ENCODE peak calls at places on chromosomes 13 and 19, in seven cellular contexts. S, O, R, F, B, D and X are unnamed samples.
A peak's percentile ranks its signal among the peaks of the same experiment; 100 is the strongest.

GRCh38 chr13:66835040-66835628 is 395.0 kb downstream of the PCDH9 start:
- DNase-seq in S (no peak), O (no peak), R (peak; percentile 7), F (peak; percentile 18), B (no peak), D (no peak), X (no peak)

GRCh38 chr19:50461066-50461875 is 15.0 kb upstream of the EMC10 start:
- DNase-seq in S (peak; percentile 60), O (peak; percentile 93), R (peak; percentile 99), F (peak; percentile 34), B (peak; percentile 79), D (peak; percentile 81), X (peak; percentile 88)

GRCh38 chr13:51501592-51502205 is 48.9 kb upstream of the INTS6 start:
- DNase-seq in S (no peak), O (no peak), R (no peak), F (peak; percentile 65), B (peak; percentile 82), D (no peak), X (peak; percentile 65)

GRCh38 chr13:109794095-109794494 is 7.7 kb upstream of the IRS2 start:
- DNase-seq in S (peak; percentile 54), O (no peak), R (no peak), F (no peak), B (no peak), D (peak; percentile 70), X (no peak)

GRCh38 chr19:12733369-12733896 is 1.1 kb downstream of the TRIR start:
- DNase-seq in S (peak; percentile 66), O (peak; percentile 76), R (peak; percentile 59), F (peak; percentile 54), B (peak; percentile 85), D (peak; percentile 86), X (peak; percentile 53)

GRCh38 chr13:47277774-47278173 is 380.9 kb upstream of the HTR2A start:
- DNase-seq in S (no peak), O (no peak), R (no peak), F (no peak), B (peak; percentile 47), D (no peak), X (no peak)

GRCh38 chr13:33206425-33206824 is 79.1 kb downstream of the STARD13 start:
- DNase-seq in S (no peak), O (no peak), R (no peak), F (peak; percentile 72), B (peak; percentile 79), D (no peak), X (peak; percentile 30)

GRCh38 chr19:31497709-31498108 is 148.5 kb upstream of the TSHZ3 start:
- DNase-seq in S (no peak), O (no peak), R (no peak), F (no peak), B (no peak), D (no peak), X (no peak)

GRCh38 chr19:17889609-17890214 is 18.0 kb downstream of the SLC5A5 start:
- DNase-seq in S (peak; percentile 65), O (peak; percentile 72), R (peak; percentile 40), F (peak; percentile 16), B (peak; percentile 63), D (peak; percentile 65), X (peak; percentile 67)

GRCh38 chr19:7177926-7178325 is 108.4 kb downstream of the ZNF557 start:
- DNase-seq in S (no peak), O (no peak), R (no peak), F (peak; percentile 73), B (peak; percentile 64), D (no peak), X (no peak)

GRCh38 chr13:90806905-90807304 is 540.6 kb upstream of the MIR17HG start:
- DNase-seq in S (no peak), O (no peak), R (no peak), F (no peak), B (no peak), D (no peak), X (no peak)

GRCh38 chr13:113361406-113361805 is 2.5 kb downstream of the GRTP1 start:
- DNase-seq in S (no peak), O (no peak), R (no peak), F (no peak), B (no peak), D (no peak), X (no peak)
- H3K4me2 ChIP-seq in S (no peak overlapping the region), O (no peak overlapping the region), R (no peak overlapping the region), F (no peak overlapping the region), B (no peak overlapping the region), D (no peak overlapping the region), X (no peak overlapping the region)

DNA sequence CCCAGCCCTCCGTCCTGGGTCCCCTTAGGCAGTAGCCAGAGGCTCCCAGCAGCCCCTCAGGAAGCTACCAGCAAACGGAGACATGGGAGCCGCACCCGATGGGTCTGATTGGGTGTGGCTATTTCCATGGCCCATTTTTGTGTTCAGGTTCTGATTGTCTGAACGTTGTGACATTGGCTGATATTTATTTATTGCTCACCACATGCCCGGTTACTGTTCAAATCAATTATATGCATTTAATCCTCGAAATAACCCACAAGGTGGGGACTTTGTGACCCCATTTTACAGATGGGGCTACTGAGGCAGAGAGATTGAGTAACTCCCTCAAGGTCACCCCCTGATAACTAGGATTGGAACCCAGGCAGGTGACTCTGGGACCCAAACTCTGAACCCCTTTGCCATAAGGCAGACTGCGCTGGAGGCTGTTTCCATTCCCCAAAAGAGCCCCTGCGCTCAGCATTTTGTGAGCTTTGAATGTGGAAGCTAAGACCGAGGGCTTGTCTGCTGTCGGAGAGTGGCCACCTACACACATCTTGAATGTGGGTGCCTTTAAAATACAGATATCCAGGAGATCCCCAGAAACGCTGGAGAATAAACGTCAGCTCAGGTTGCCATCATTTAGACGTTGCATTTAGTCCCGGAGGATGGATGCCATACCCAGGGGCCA is 13.6 kb upstream of the MCF2L start:
- DNase-seq in S (no peak), O (no peak), R (no peak), F (no peak), B (no peak), D (no peak), X (no peak)
- H3K4me2 ChIP-seq in S (no peak overlapping the region), O (no peak overlapping the region), R (no peak overlapping the region), F (no peak overlapping the region), B (no peak overlapping the region), D (no peak overlapping the region), X (no peak overlapping the region)

DNA sequence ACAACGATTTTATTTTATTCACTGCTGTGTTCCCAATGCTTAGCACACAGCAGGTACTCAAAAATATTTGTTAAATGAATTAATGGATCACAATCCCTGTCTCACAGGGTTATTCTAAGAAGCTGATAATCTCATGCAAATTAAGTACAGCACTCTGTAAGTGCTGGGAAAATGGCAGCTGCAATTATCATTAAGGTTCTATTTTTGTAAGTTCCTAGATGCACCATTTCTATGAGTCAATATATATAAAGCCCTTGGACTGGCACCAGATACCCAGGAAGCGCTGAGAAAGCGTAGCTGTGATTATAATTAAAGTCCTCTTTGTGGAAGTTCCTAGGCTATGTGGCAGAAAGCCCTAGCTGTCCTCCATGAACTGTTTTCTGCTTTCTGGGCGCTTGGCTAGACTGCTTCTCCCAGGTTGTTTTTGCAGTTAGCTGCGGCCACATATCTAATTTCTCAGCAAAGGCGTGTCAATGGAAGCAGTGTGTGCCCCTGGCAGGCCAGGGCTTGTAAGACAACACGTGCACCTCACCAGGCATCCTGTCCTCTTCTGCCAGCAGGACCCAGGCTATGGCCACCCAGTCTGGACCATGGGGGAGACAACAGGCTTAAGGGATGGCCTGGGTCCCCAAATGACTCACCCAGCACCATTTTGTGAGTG is 5.2 kb upstream of the SRRM5 start:
- DNase-seq in S (no peak), O (no peak), R (no peak), F (no peak), B (no peak), D (no peak), X (no peak)
- H3K4me2 ChIP-seq in S (no peak overlapping the region), O (peak overlapping the region; percentile 7), R (no peak overlapping the region), F (no peak overlapping the region), B (no peak overlapping the region), D (no peak overlapping the region), X (no peak overlapping the region)

GRCh38 chr19:3154957-3155736 is 19.3 kb downstream of the GNA15 start:
- DNase-seq in S (peak; percentile 99), O (peak; percentile 86), R (peak; percentile 75), F (peak; percentile 99), B (peak; percentile 100), D (peak; percentile 100), X (peak; percentile 95)
- H3K4me2 ChIP-seq in S (peak overlapping the region; percentile 27), O (peak overlapping the region; percentile 14), R (peak overlapping the region; percentile 54), F (peak overlapping the region; percentile 66), B (peak overlapping the region; percentile 30), D (no peak overlapping the region), X (peak overlapping the region; percentile 54)

DNA sequence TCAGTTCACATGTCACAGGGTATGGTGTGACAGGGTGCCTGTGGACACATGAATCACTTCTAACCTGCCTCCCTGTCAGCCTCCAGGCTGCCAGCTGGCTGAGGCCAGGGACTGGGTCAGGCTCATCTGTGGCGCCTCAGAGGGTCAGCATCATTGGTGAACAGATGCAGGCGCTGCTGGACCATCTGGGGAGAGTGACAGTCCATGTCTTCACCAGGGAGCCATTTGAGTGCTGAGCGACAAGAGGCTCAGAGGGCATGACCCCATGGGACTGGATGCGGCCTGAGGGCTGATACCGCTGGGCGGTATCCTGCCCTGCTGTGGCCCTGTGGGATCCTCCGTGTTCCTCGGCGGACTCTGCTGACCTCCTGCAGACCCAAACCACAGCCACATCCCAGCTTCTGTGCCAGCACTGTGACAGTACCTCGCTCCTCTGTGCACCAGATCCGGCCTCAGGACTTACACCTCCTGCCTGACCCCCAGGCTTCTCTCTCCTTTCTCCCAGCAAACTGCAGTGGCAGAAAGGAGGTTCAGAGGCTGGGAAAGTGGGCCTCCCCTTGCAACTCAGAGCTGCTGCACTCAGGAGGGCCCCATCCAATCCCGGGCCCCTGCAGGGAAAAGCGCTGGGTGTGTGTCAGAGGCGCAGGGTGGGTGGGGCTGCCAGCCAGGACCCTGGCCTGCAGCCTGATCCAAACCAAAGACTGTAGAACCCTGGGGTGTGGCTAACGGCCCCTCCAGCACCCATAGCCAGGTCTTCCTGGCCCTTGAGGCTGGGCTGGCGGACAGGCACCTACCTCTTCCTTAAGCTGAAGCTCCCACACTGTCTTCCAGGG is 10.2 kb downstream of the ACTMAP start:
- DNase-seq in S (no peak), O (no peak), R (no peak), F (no peak), B (peak; percentile 69), D (no peak), X (no peak)
- H3K4me2 ChIP-seq in S (no peak overlapping the region), O (no peak overlapping the region), R (no peak overlapping the region), F (no peak overlapping the region), B (no peak overlapping the region), D (no peak overlapping the region), X (no peak overlapping the region)

DNA sequence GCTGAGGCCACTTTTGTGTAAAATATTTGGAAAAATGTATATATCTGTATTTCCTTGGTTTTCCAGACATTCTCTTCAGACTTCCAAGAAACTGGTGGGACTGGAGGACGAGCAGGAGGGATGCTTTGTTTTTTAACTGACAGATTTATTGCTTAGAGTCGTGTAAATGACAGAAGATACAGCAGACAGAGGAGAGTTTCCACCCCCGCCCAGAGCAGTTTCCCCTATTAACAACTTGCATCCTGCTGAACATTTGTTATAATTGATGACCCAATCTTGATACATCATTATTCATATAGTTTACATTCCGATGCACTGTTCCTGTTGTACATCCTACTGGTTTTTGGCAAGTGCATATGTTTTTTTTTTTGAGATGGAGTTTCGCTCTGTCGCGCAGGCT is 7.1 kb upstream of the DOCK6 start:
- DNase-seq in S (no peak), O (no peak), R (no peak), F (peak; percentile 50), B (peak; percentile 42), D (no peak), X (peak; percentile 32)
- H3K4me2 ChIP-seq in S (no peak overlapping the region), O (no peak overlapping the region), R (no peak overlapping the region), F (peak overlapping the region; percentile 37), B (no peak overlapping the region), D (no peak overlapping the region), X (peak overlapping the region; percentile 14)

DNA sequence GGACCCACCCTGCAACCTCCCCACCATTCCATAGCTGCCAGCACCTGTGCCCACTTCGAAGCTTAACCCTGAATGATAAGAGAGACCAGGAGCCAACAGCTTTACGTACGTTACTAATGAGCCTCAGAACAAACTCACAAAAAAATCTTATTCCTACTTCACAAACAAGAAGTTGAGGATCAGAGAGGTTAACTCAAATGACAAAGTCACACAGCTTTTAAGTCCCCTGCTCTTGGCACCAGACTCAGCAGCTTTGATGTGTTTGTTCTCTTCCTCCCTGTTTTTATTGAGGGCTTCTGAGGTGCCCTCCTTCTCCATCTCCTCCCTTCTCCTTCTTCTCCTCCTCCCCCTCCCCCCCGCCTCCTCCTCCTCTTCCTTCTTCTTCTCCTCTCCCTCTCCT is 115.4 kb downstream of the ZDHHC20 start:
- DNase-seq in S (peak; percentile 20), O (no peak), R (no peak), F (no peak), B (no peak), D (no peak), X (no peak)
- H3K4me2 ChIP-seq in S (peak overlapping the region; percentile 79), O (no peak overlapping the region), R (no peak overlapping the region), F (no peak overlapping the region), B (no peak overlapping the region), D (no peak overlapping the region), X (no peak overlapping the region)